ENCODE peak calls at places on chromosomes 3 and 15, in four cellular contexts. J, T, E and X are unnamed samples.

GRCh38 chr3:190265795-190266194 is 56.5 kb downstream of the CLDN1 start:
- DNase-seq in E (peak; percentile 15), T (peak; percentile 50), J (no peak), X (no peak)

GRCh38 chr15:55916666-55917409 is 76.6 kb downstream of the NEDD4 start:
- DNase-seq in E (no peak), T (no peak), J (no peak), X (no peak)

GRCh38 chr15:40471778-40472130 is 970 bp downstream of the CHST14 start:
- DNase-seq in T (peak; percentile 23), J (no peak), E (peak; percentile 45), X (no peak)

GRCh38 chr15:25618161-25618560 is 179.3 kb upstream of the UBE3A start:
- DNase-seq in J (no peak), E (no peak), T (no peak), X (no peak)

GRCh38 chr3:133277813-133278212 is 122.0 kb upstream of the BFSP2 start:
- DNase-seq in T (no peak), E (no peak), J (no peak), X (no peak)

GRCh38 chr3:135041586-135041985 is 246.5 kb downstream of the EPHB1 start:
- DNase-seq in E (no peak), T (no peak), J (no peak), X (no peak)

GRCh38 chr3:171194965-171195364 is 168.4 kb upstream of the SLC2A2 start:
- DNase-seq in J (no peak), E (no peak), T (no peak), X (no peak)

GRCh38 chr3:22399566-22399965 is 648.6 kb upstream of the ZNF385D start:
- DNase-seq in T (no peak), E (no peak), J (no peak), X (no peak)

GRCh38 chr3:168872811-168873210 is 777.1 kb upstream of the GOLIM4 start:
- DNase-seq in J (no peak), T (no peak), E (no peak), X (no peak)

GRCh38 chr3:27943106-27943505 is 221.0 kb upstream of the EOMES start:
- DNase-seq in J (no peak), T (no peak), E (peak; percentile 35), X (no peak)

DNA sequence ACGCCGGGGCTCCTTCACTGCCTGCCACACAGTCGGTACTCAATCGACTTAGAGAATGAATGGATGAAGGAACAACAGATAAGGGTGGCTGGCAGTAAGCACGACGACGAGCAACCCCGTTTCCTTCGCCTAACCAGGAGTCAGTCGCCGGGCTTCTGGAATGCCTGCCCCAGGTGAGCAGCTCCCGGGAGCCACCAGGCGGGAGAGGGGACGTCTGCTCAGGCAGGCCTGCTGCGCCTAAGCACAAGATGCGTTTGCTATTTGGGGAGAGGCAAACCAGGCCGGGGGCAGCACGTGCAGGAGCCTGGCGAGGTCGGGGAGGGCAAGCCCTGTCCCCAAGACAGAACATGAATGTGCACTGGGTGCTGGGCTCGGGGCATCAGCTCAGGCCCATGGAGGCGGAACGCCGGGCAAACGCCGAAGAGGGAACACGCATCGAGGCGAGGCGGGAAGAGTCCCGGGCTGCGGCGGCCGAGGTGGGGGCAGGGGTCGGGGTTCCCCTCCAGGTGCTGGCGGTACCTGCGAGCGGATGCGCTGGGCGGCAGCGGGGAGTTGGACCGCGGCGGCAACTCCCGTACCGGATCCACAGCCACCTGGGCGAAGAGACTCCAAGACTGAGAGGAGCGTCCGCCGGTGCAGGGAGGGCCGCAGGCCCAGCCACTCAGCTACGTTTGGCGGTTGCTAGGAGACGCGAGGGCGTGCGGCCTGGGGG is at the start of gene CFAP92:
- DNase-seq in T (peak; percentile 94), E (peak; percentile 93), J (peak; percentile 70), X (peak; percentile 25)
- TF ChIP-seq POLR2A in T (no peak), E (peak; percentile 50), J (no peak), X (no peak)

DNA sequence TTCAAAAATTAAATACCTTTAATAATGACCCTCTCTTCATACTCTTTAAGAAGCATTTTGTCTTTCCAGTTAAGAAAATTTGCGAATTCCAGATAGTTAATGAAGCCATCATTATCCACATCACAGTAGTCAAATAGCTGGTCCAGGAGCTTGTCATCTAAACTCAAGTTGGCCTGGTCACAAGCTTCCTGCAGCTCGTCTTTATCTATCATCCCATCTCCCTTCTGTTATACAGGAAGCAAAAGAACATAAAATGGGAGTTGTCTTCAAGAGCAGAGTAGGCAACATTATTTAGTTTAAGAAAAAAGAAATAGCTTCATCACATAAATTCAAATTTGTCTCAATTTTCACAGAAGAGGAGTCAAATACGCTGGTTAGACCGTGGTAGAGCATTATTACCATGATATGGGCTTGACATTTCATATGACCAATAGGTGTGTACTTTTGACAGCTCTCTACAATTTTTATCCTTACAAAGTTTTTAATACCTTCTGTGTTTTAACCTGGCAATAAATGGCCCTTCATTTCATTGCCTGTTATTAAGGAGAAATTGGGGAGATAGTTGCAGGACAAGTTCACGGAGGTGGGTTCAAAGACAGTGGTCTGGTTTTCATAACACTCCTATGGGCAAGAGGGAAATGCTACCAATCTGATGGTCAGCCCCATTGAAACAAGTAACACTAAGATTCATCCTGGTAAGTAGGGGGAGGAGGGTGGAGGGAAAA is 45.4 kb downstream of the EFHB start:
- DNase-seq in T (no peak), J (no peak), E (no peak), X (no peak)
- H3K4me3 ChIP-seq in T (no peak overlapping the region), J (no peak overlapping the region), E (no peak overlapping the region), X (peak overlapping the region; percentile 23)

GRCh38 chr3:71111784-71112440 is 471.6 kb downstream of the FOXP1 start:
- DNase-seq in J (no peak), T (no peak), E (no peak), X (no peak)

GRCh38 chr3:71109977-71110285 is 473.6 kb downstream of the FOXP1 start:
- DNase-seq in J (no peak), E (no peak), T (no peak), X (no peak)

GRCh38 chr3:71110531-71111222 is 472.9 kb downstream of the FOXP1 start:
- DNase-seq in T (no peak), E (no peak), J (no peak), X (no peak)

GRCh38 chr3:71114610-71115009 is 468.9 kb downstream of the FOXP1 start:
- DNase-seq in J (no peak), T (no peak), E (no peak), X (no peak)

DNA sequence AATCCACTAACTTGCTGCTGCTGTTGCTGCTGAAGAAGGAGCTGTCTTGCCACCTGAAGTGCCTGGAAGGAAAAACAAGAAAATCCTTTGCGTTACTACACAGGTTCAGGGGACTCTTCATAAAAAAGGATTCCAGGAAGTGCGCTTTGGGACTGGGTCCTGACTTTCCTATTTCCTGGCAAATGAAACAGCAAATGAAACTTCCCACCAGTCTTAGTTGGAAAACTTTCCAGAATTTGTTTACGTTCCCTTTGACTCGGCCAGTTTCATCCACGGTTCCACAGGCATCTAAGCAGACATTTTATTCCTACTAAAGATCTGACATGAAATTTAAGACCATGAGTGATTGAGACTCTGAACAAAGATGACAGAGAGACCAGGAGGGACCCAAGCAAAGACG is 471.0 kb downstream of the FOXP1 start:
- DNase-seq in T (no peak), E (no peak), J (no peak), X (no peak)
- H3K4me1 ChIP-seq in T (peaks cover 33% of the 10 kb centered on the region), E (peaks cover 31% of the 10 kb centered on the region), J (peaks cover 6% of the 10 kb centered on the region), X (peaks cover 57% of the 10 kb centered on the region)

GRCh38 chr3:29140706-29141105 is 140.2 kb upstream of the RBMS3 start:
- DNase-seq in J (no peak), T (no peak), E (no peak), X (no peak)
- TF ChIP-seq POLR2A in J (no peak), T (no peak), E (no peak), X (no peak)